ENCODE peak calls at places on chromosomes 11 and 22, in nine cellular contexts. I is OCI-LY7; A is vagina; V is adrenal gland; O is mucosa of descending colon; W is CD4-positive, CD25-positive, alpha-beta regulatory T cell; L is tibial artery; Z is left ventricle myocardium inferior; Y is GM23248. X is an unnamed sample. For H3K36me3, the result is how much of the 10 kb centered on the place peaks cover.

GRCh38 chr11:1310772-1311468 is 1.5 kb upstream of the TOLLIP start:
- DNase-seq in I (peak), A (peak), V (no peak), O (no peak), W (peak), L (no peak), Z (no peak), Y (no peak), X (no peak)

GRCh38 chr11:16318320-16318719 is 38.0 kb downstream of the SOX6 start:
- DNase-seq in I (no peak), A (no peak), V (no peak), O (no peak), W (no peak), L (no peak), Z (no peak), Y (no peak), X (no peak)

GRCh38 chr11:14119357-14119756 is 156.8 kb downstream of the SPON1 start:
- DNase-seq in I (peak), A (no peak), V (no peak), O (no peak), W (no peak), L (no peak), Z (no peak), Y (peak), X (no peak)

GRCh38 chr22:46119729-46120419 is 30.5 kb upstream of the PPARA start:
- DNase-seq in I (no peak), A (no peak), V (peak), O (peak), W (no peak), L (no peak), Z (no peak), Y (peak), X (peak)

GRCh38 chr11:72625746-72626636 is 48.2 kb downstream of the PDE2A start:
- DNase-seq in I (no peak), A (no peak), V (peak), O (peak), W (no peak), L (peak), Z (peak), Y (no peak), X (no peak)

GRCh38 chr11:27217948-27218410 is 145.0 kb downstream of the CCDC34 start:
- DNase-seq in I (no peak), A (no peak), V (peak), O (no peak), W (no peak), L (no peak), Z (no peak), Y (peak), X (peak)

GRCh38 chr22:43643362-43643761 is 168.7 kb downstream of the EFCAB6 start:
- DNase-seq in I (no peak), A (peak), V (no peak), O (no peak), W (no peak), L (no peak), Z (no peak), Y (no peak), X (no peak)

GRCh38 chr11:47983464-47984397 is 3.4 kb downstream of the PTPRJ start:
- DNase-seq in I (peak), A (no peak), V (no peak), O (no peak), W (no peak), L (no peak), Z (no peak), Y (peak), X (peak)

GRCh38 chr11:134110252-134110651 is 41.4 kb downstream of the JAM3 start:
- DNase-seq in I (no peak), A (no peak), V (no peak), O (no peak), W (no peak), L (no peak), Z (no peak), Y (no peak), X (no peak)

GRCh38 chr11:125886997-125887372 is 483 bp upstream of the HYLS1 start:
- DNase-seq in I (peak), A (peak), V (peak), O (peak), W (peak), L (peak), Z (peak), Y (peak), X (peak)

GRCh38 chr22:46798366-46799057 is 36.1 kb downstream of the TBC1D22A start:
- DNase-seq in I (peak), A (no peak), V (peak), O (peak), W (peak), L (peak), Z (peak), Y (peak), X (peak)

GRCh38 chr11:125063429-125064043 is 431 bp downstream of the SLC37A2 start:
- DNase-seq in I (no peak), A (no peak), V (peak), O (no peak), W (no peak), L (no peak), Z (no peak), Y (peak), X (no peak)

DNA sequence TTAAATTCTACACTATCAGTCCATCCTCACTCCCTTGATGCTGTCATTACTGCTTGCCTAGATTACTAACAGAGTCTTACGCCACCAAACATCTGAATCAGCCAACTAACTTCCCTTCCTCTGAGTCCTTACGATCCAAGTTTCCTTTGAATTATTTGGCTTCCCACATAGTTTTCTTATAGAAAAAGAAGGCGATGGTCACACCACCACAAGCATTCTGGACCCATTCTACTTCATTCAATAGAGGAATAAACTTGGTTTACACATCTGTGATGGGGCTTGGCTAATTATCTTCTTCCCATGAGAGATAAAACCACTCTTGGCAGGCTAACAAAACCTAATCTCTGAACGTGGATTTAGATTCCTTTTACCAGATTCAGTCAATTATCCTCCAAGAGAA is 35.0 kb downstream of the INTS4 start:
- DNase-seq in I (no peak), A (no peak), V (no peak), O (no peak), W (no peak), L (no peak), Z (no peak), Y (peak), X (no peak)
- H3K36me3 ChIP-seq in I (under half), A (under half), V (under half), O (under half), W (under half), L (half or more), Z (half or more), Y (under half), X (under half)

GRCh38 chr22:31095637-31096249 is 11.6 kb downstream of the SELENOM start:
- DNase-seq in I (no peak), A (no peak), V (no peak), O (no peak), W (no peak), L (no peak), Z (no peak), Y (no peak), X (no peak)

GRCh38 chr22:31093956-31094622 is 13.0 kb downstream of the SMTN start:
- DNase-seq in I (no peak), A (no peak), V (no peak), O (no peak), W (no peak), L (no peak), Z (peak), Y (no peak), X (no peak)

GRCh38 chr22:31093090-31093850 is 12.2 kb downstream of the SMTN start:
- DNase-seq in I (no peak), A (peak), V (no peak), O (no peak), W (no peak), L (no peak), Z (peak), Y (no peak), X (no peak)

GRCh38 chr22:31096637-31097274 is 10.6 kb downstream of the SELENOM start:
- DNase-seq in I (no peak), A (no peak), V (no peak), O (no peak), W (no peak), L (no peak), Z (no peak), Y (no peak), X (no peak)

GRCh38 chr22:31094741-31095140 is 12.6 kb downstream of the SELENOM start:
- DNase-seq in I (no peak), A (no peak), V (no peak), O (no peak), W (no peak), L (no peak), Z (no peak), Y (no peak), X (no peak)
- H3K36me3 ChIP-seq in I (under half), A (under half), V (under half), O (under half), W (under half), L (half or more), Z (half or more), Y (under half), X (half or more)

DNA sequence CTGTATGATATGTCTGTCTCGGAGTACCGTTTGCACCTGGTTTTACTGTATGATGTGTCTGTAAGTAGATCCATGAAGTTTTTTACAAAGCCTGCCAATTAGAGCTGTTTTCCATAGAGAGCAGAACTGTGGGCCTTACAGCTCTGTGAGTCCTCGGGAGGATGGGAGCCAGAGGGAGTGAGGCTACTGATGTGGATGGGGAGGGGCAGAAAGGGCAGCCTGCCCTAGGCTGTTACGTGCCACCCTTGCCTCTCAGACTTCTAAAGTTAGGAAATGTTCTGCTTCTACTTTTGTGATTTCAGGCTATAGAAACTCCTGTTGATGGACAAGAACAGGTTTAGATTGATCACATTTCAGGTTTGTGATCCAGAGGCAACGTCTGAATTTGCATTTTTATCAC is 105.2 kb downstream of the PPP6R3 start:
- DNase-seq in I (no peak), A (no peak), V (no peak), O (no peak), W (no peak), L (no peak), Z (no peak), Y (no peak), X (no peak)
- H3K36me3 ChIP-seq in I (half or more), A (under half), V (under half), O (under half), W (half or more), L (half or more), Z (half or more), Y (under half), X (under half)

GRCh38 chr22:39517470-39517869 is 2.9 kb upstream of the ATF4 start:
- DNase-seq in I (no peak), A (no peak), V (no peak), O (no peak), W (no peak), L (no peak), Z (no peak), Y (no peak), X (no peak)
- H3K36me3 ChIP-seq in I (half or more), A (under half), V (under half), O (under half), W (under half), L (half or more), Z (half or more), Y (under half), X (half or more)

GRCh38 chr11:43895601-43896000 is 15.0 kb downstream of the ALKBH3 start:
- DNase-seq in I (no peak), A (no peak), V (no peak), O (no peak), W (no peak), L (no peak), Z (no peak), Y (peak), X (no peak)
- H3K36me3 ChIP-seq in I (under half), A (under half), V (under half), O (under half), W (half or more), L (half or more), Z (half or more), Y (under half), X (under half)

DNA sequence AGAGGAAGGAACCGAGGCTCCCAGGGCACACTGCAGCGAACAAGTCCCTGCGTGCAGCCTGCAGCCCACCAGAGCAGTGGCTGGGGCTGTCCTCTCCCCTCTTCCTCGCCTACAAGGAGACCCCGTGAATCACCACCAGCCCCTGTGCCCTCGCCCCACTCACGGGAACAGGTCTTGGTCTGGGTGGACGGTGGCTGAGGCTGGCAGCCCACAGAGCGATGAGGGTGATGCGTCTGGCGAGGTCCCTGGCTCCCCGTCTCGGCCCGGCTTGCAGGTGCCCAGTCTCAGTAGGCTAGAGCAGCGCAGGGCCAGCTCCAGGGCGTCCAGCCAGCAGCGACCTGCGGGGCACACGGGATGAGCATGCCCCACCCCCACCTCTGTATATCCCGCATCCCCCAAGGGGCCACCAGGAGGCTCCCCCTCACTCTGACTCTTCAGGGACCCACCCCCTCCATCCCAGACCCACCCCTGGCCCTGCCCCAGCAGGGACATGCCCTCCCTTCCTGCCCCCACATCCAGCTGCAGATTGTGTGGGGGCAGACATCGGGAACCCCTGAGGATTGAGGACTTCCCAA is 50.5 kb upstream of the CARS1 start:
- DNase-seq in I (no peak), A (no peak), V (no peak), O (no peak), W (no peak), L (peak), Z (no peak), Y (no peak), X (no peak)
- H3K36me3 ChIP-seq in I (under half), A (under half), V (under half), O (under half), W (under half), L (half or more), Z (under half), Y (under half), X (under half)

GRCh38 chr11:74204692-74205091 is 33.6 kb downstream of the PPME1 start:
- DNase-seq in I (no peak), A (no peak), V (no peak), O (no peak), W (no peak), L (no peak), Z (no peak), Y (no peak), X (no peak)
- H3K36me3 ChIP-seq in I (under half), A (under half), V (under half), O (under half), W (under half), L (under half), Z (under half), Y (under half), X (under half)

GRCh38 chr11:33063326-33063775 is 24.0 kb downstream of the TCP11L1 start:
- DNase-seq in I (no peak), A (peak), V (no peak), O (no peak), W (no peak), L (no peak), Z (no peak), Y (peak), X (peak)

GRCh38 chr11:33062137-33062536 is 22.8 kb downstream of the TCP11L1 start:
- DNase-seq in I (no peak), A (peak), V (no peak), O (no peak), W (no peak), L (no peak), Z (no peak), Y (no peak), X (no peak)

GRCh38 chr11:33065445-33066178 is 26.2 kb downstream of the TCP11L1 start:
- DNase-seq in I (peak), A (peak), V (peak), O (peak), W (peak), L (peak), Z (peak), Y (peak), X (peak)

GRCh38 chr11:33067294-33067693 is 27.9 kb downstream of the TCP11L1 start:
- DNase-seq in I (no peak), A (peak), V (no peak), O (no peak), W (no peak), L (no peak), Z (no peak), Y (no peak), X (no peak)

DNA sequence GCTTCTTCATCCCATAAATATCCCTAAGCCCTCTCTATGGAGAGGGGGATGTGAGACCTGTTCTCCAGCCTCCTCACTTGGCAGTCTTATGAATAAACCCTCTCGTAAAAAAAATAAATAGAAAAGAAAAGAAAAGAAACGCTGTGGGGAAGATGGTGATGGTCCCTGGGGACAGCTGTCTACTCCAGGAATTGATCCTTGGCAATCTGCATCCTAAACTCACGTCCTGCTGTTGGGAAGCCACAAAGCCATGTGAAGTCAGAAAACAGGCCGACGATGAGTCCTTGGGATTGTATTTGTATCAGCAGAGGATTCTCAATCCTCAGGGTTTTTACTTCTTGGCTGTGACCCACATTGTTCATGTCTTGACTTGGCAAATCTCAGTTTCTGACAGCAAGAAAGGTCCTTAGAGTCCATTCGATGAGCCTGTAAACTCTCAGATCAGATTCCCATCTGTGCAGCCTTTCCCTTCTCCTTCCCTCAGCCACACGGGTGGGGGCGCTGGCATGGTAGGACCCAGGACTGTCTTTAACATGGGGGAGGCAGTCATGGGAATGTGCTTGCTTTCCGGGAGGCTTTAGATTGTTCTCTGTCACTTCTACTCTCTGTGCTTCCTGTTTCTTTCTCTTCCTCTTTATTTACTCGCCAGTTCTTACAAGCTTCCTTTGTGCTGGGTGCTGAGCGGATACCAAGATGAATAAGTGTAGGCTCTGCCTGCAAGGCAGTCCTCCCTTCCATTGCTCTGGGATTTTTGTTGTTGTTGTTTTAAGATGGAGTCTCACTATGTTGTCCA is 24.9 kb downstream of the TCP11L1 start:
- DNase-seq in I (no peak), A (peak), V (no peak), O (no peak), W (no peak), L (peak), Z (no peak), Y (peak), X (no peak)
- H3K36me3 ChIP-seq in I (half or more), A (under half), V (under half), O (under half), W (half or more), L (half or more), Z (half or more), Y (under half), X (under half)

GRCh38 chr11:77387701-77388100 is 86.2 kb downstream of the PAK1 start:
- DNase-seq in I (no peak), A (no peak), V (no peak), O (no peak), W (no peak), L (no peak), Z (no peak), Y (no peak), X (no peak)
- H3K36me3 ChIP-seq in I (under half), A (under half), V (under half), O (under half), W (under half), L (under half), Z (under half), Y (under half), X (under half)